ENCODE peak calls at places on chromosomes 16 and 17, in four cellular contexts. O is neuronal stem cell, V is NCI-H1105, K is HEK293T. E is an unnamed sample.
A peak's percentile ranks its signal among the peaks of the same experiment; 100 is the strongest.

GRCh38 chr16:81779540-81780320 is 639 bp downstream of the PLCG2 start:
- DNase-seq in K (no peak), O (no peak), V (no peak), E (peak; percentile 23)

GRCh38 chr16:67326472-67327309 is at the start of the genes KCTD19 and LRRC36:
- DNase-seq in O (peak; percentile 85), V (peak; percentile 72), K (peak; percentile 99), E (peak; percentile 99)

GRCh38 chr16:54519161-54519685 is 232.6 kb upstream of the IRX3 start:
- DNase-seq in V (no peak), K (no peak), O (no peak), E (no peak)

GRCh38 chr16:25151996-25152395 is 40.5 kb downstream of the LCMT1 start:
- DNase-seq in V (no peak), O (no peak), K (no peak), E (no peak)

GRCh38 chr17:42252528-42253172 is 23.5 kb downstream of the STAT5B start:
- DNase-seq in K (no peak), V (no peak), O (no peak), E (no peak)

GRCh38 chr16:20285993-20286499 is 41.3 kb downstream of the GP2 start:
- DNase-seq in K (no peak), V (no peak), O (peak; percentile 6), E (no peak)

GRCh38 chr17:75832652-75833400 is 11.4 kb downstream of the UNC13D start:
- DNase-seq in K (no peak), O (no peak), V (no peak), E (peak; percentile 38)

GRCh38 chr16:72847187-72848044 is 200.5 kb downstream of the ZFHX3 start:
- DNase-seq in V (no peak), O (no peak), K (peak; percentile 42), E (peak; percentile 32)

GRCh38 chr16:88504489-88505404 is 51.7 kb downstream of the ZFPM1 start:
- DNase-seq in V (peak; percentile 18), K (no peak), O (no peak), E (no peak)

GRCh38 chr17:62899349-62899748 is 66.7 kb upstream of the TANC2 start:
- DNase-seq in K (no peak), O (no peak), V (no peak), E (no peak)

GRCh38 chr16:56352351-56353053 is 72.8 kb downstream of the AMFR start:
- DNase-seq in V (no peak), K (no peak), O (no peak), E (no peak)

GRCh38 chr17:2852211-2852610 is 56.0 kb downstream of the RAP1GAP2 start:
- DNase-seq in K (no peak), V (no peak), O (no peak), E (no peak)

GRCh38 chr16:65660390-65660789 is 538.5 kb upstream of the CDH11 start:
- DNase-seq in K (no peak), O (no peak), V (no peak), E (no peak)

GRCh38 chr16:4214215-4214621 is 27.7 kb downstream of the SRL start:
- DNase-seq in V (no peak), K (no peak), O (no peak), E (no peak)

GRCh38 chr17:1122681-1123396 is 56.9 kb downstream of the ABR start:
- DNase-seq in K (peak; percentile 77), O (no peak), V (no peak), E (peak; percentile 88)

GRCh38 chr16:13631213-13631767 is 288.7 kb upstream of the ERCC4 start:
- DNase-seq in K (no peak), O (no peak), V (no peak), E (no peak)

GRCh38 chr17:29760279-29760721 is 137.6 kb upstream of the CORO6 start:
- DNase-seq in K (no peak), V (no peak), O (no peak), E (no peak)

GRCh38 chr16:11034005-11034404 is 89.6 kb downstream of the CLEC16A start:
- DNase-seq in K (no peak), V (no peak), O (no peak), E (no peak)

GRCh38 chr17:37239690-37240344 is 136.0 kb upstream of the C17orf78 start:
- DNase-seq in K (peak; percentile 6), O (peak; percentile 8), V (no peak), E (no peak)

GRCh38 chr16:88817785-88818609 is 6.3 kb upstream of the APRT start:
- DNase-seq in V (no peak), O (no peak), K (no peak), E (no peak)

GRCh38 chr16:67668495-67669157 is 2.0 kb downstream of the C16orf86 start:
- DNase-seq in V (no peak), K (no peak), O (no peak), E (no peak)

GRCh38 chr17:60864674-60865080 is 187.0 kb downstream of the BCAS3 start:
- DNase-seq in O (no peak), K (no peak), V (no peak), E (no peak)

GRCh38 chr17:33056392-33057146 is 64.9 kb downstream of the SPACA3 start:
- DNase-seq in V (no peak), K (no peak), O (no peak), E (no peak)

GRCh38 chr17:76670708-76671122 is 27.2 kb upstream of the ST6GALNAC1 start:
- DNase-seq in K (peak; percentile 5), O (no peak), V (no peak), E (no peak)

GRCh38 chr16:30621765-30622164 is 11.6 kb upstream of the ZNF689 start:
- DNase-seq in K (no peak), V (no peak), O (no peak), E (no peak)

GRCh38 chr17:49015179-49015923 is 18.2 kb downstream of the IGF2BP1 start:
- DNase-seq in O (no peak), K (no peak), V (no peak), E (no peak)

GRCh38 chr17:45756266-45756989 is 27.7 kb upstream of the CRHR1 start:
- DNase-seq in K (no peak), V (no peak), O (no peak), E (no peak)

GRCh38 chr16:85641776-85642176 is 28.7 kb downstream of the GSE1 start:
- DNase-seq in K (no peak), O (no peak), V (no peak), E (no peak)

GRCh38 chr16:15741207-15741871 is 91.3 kb downstream of the NDE1 start:
- DNase-seq in V (no peak), O (no peak), K (no peak), E (no peak)

GRCh38 chr17:19023209-19023999 is 18.8 kb upstream of the FAM83G start:
- DNase-seq in K (no peak), V (no peak), O (no peak), E (no peak)

GRCh38 chr17:31274252-31274651 is 22.8 kb downstream of the OMG start:
- DNase-seq in K (no peak), O (no peak), V (peak; percentile 36), E (no peak)

GRCh38 chr16:80440691-80441090 is 100.1 kb upstream of the DYNLRB2 start:
- DNase-seq in K (no peak), O (no peak), V (no peak), E (no peak)

GRCh38 chr17:21297026-21297520 is 12.6 kb downstream of the MAP2K3 start:
- DNase-seq in K (no peak), V (no peak), O (no peak), E (no peak)

GRCh38 chr16:86403541-86404163 is 106.7 kb upstream of the FOXF1 start:
- DNase-seq in V (no peak), K (no peak), O (no peak), E (no peak)

GRCh38 chr17:10295728-10296343 is 77.0 kb downstream of the MYH13 start:
- DNase-seq in O (peak; percentile 62), K (peak; percentile 73), V (peak; percentile 2), E (peak; percentile 80)

GRCh38 chr17:80187493-80187892 is 17.7 kb downstream of the CARD14 start:
- DNase-seq in O (no peak), K (no peak), V (no peak), E (no peak)

GRCh38 chr17:58575511-58575910 is 61.1 kb upstream of the MTMR4 start:
- DNase-seq in V (no peak), K (no peak), O (no peak), E (no peak)

GRCh38 chr16:29777576-29778360 is at the start of gene ZG16:
- DNase-seq in K (no peak), V (no peak), O (no peak), E (no peak)

GRCh38 chr17:63930951-63931575 is 1.1 kb downstream of the CD79B start:
- DNase-seq in K (no peak), O (no peak), V (no peak), E (peak; percentile 26)